ENCODE peak calls at places on chromosomes 5 and 9, in eight cellular contexts. W is activated CD4-positive, alpha-beta T cell treated with anti-CD3 and anti-CD28 coated beads, Interleukin-2, amount 50 U/mL, for 1 hour; S is cardiac muscle cell; U is HepG2; D is posterior cingulate gyrus; M is AML-193; R is fibroblast of mammary gland; V is NCI-H69. H is an unnamed sample.

GRCh38 chr5:139657363-139658321 is 9.5 kb downstream of the CXXC5 start:
- DNase-seq in W (no peak), S (no peak), U (no peak), D (no peak), M (peak), R (peak), V (no peak), H (no peak)

GRCh38 chr5:55324815-55325418 is 17.1 kb downstream of the MTREX start:
- DNase-seq in W (no peak), S (no peak), U (peak), D (no peak), M (peak), R (peak), V (peak), H (peak)

GRCh38 chr5:133235696-133236426 is 184.0 kb downstream of the HSPA4 start:
- DNase-seq in W (no peak), S (no peak), U (no peak), D (no peak), M (no peak), R (no peak), V (no peak), H (no peak)

GRCh38 chr5:150137168-150137957 is 18.3 kb downstream of the PDGFRB start:
- DNase-seq in W (no peak), S (peak), U (peak), D (no peak), M (no peak), R (no peak), V (no peak), H (no peak)

GRCh38 chr5:140345919-140346347 is 470 bp downstream of the HBEGF start:
- DNase-seq in W (no peak), S (peak), U (peak), D (peak), M (peak), R (peak), V (peak), H (peak)

GRCh38 chr5:76724871-76725270 is 8.9 kb downstream of the F2R start:
- DNase-seq in W (no peak), S (no peak), U (peak), D (no peak), M (no peak), R (peak), V (no peak), H (no peak)

GRCh38 chr9:5832543-5833529 is at the start of gene ERMP1:
- DNase-seq in W (peak), S (peak), U (peak), D (peak), M (peak), R (peak), V (peak), H (peak)

GRCh38 chr9:72597181-72597517 is 75.7 kb downstream of the TMC1 start:
- DNase-seq in W (no peak), S (no peak), U (no peak), D (no peak), M (no peak), R (no peak), V (no peak), H (no peak)

GRCh38 chr5:135966790-135967189 is 12.0 kb upstream of the LECT2 start:
- DNase-seq in W (no peak), S (no peak), U (no peak), D (no peak), M (no peak), R (no peak), V (no peak), H (no peak)

GRCh38 chr9:26656003-26656940 is 236.3 kb downstream of the CAAP1 start:
- DNase-seq in W (no peak), S (peak), U (peak), D (no peak), M (peak), R (peak), V (peak), H (peak)